ENCODE peak calls at places on chromosomes 2 and 18, in eight cellular contexts. D is MCF 10A; A is hepatocyte; G is activated T-helper 1 cell treated with Interleukin-2 at 50 U/mL for 16 hours; N is NCI-H748 treated with DMSO at 0.1 percent for 48 hours; L is fibroblast of the conjunctiva; E is CD8-positive, alpha-beta T cell; O is substantia nigra. U is an unnamed sample.

GRCh38 chr18:79766308-79766707 is 31.4 kb upstream of the KCNG2 start:
- DNase-seq in E (no peak), L (no peak), A (no peak), D (no peak), O (no peak), N (peak), G (no peak), U (no peak)

GRCh38 chr2:150011336-150011735 is 423.8 kb upstream of the MMADHC start:
- DNase-seq in G (no peak), O (no peak), E (no peak), D (no peak), L (no peak), A (no peak), N (no peak), U (no peak)

GRCh38 chr2:6757215-6757614 is 108.5 kb downstream of the CMPK2 start:
- DNase-seq in D (no peak), O (no peak), G (no peak), N (no peak), E (no peak), A (no peak), L (no peak), U (no peak)

GRCh38 chr2:157895531-157895930 is 19.4 kb upstream of the ACVR1 start:
- DNase-seq in L (no peak), N (no peak), D (no peak), G (no peak), E (no peak), A (no peak), O (no peak), U (no peak)

GRCh38 chr2:183010112-183010511 is 28.1 kb downstream of the NCKAP1 start:
- DNase-seq in L (peak), A (peak), O (no peak), E (no peak), D (peak), N (no peak), G (no peak), U (no peak)

GRCh38 chr2:36406296-36406695 is 50.7 kb downstream of the CRIM1 start:
- DNase-seq in D (no peak), A (no peak), E (no peak), L (no peak), O (no peak), N (no peak), G (no peak), U (no peak)

GRCh38 chr18:13643261-13643671 is 83.1 kb downstream of the FAM210A start:
- DNase-seq in O (no peak), N (no peak), G (no peak), A (no peak), E (no peak), D (no peak), L (no peak), U (no peak)

GRCh38 chr2:48315847-48316194 is 214.1 kb upstream of the STON1 start:
- DNase-seq in L (no peak), E (peak), O (no peak), D (peak), N (peak), G (no peak), A (peak), U (no peak)

GRCh38 chr2:238635637-238636036 is 208.9 kb downstream of the ASB1 start:
- DNase-seq in G (no peak), L (no peak), O (no peak), E (no peak), N (no peak), D (no peak), A (no peak), U (no peak)

GRCh38 chr2:15640291-15640711 is 48.6 kb downstream of the DDX1 start:
- DNase-seq in A (peak), L (peak), O (no peak), N (no peak), D (peak), G (no peak), E (no peak), U (peak)

GRCh38 chr2:237725661-237726060 is 72.9 kb upstream of the RBM44 start:
- DNase-seq in E (no peak), L (no peak), O (no peak), N (no peak), G (no peak), D (no peak), A (peak), U (no peak)

GRCh38 chr2:106094101-106094860 is 99.8 kb downstream of the UXS1 start:
- DNase-seq in O (no peak), L (no peak), G (peak), D (no peak), E (peak), A (no peak), N (no peak), U (no peak)

GRCh38 chr2:121272596-121272995 is 12.4 kb downstream of the TFCP2L1 start:
- DNase-seq in O (no peak), E (no peak), G (no peak), D (no peak), N (no peak), A (no peak), L (no peak), U (no peak)

GRCh38 chr18:24010673-24011072 is 3.9 kb upstream of the TTC39C start:
- DNase-seq in O (no peak), L (no peak), A (no peak), G (no peak), E (no peak), D (no peak), N (no peak), U (no peak)

GRCh38 chr2:157439792-157440186 is 4.1 kb downstream of the CYTIP start:
- DNase-seq in E (peak), O (no peak), G (no peak), L (no peak), D (no peak), N (no peak), A (no peak), U (no peak)

GRCh38 chr2:128414351-128414750 is 95.7 kb upstream of the HS6ST1 start:
- DNase-seq in A (no peak), L (no peak), G (no peak), O (no peak), E (no peak), N (no peak), D (no peak), U (no peak)

GRCh38 chr2:33298233-33298632 is 178.2 kb upstream of the RASGRP3 start:
- DNase-seq in L (no peak), E (no peak), G (no peak), D (peak), O (no peak), N (no peak), A (no peak), U (no peak)

GRCh38 chr2:156405586-156405985 is 30.6 kb upstream of the GPD2 start:
- DNase-seq in D (peak), O (no peak), A (peak), N (no peak), G (no peak), E (no peak), L (no peak), U (no peak)

GRCh38 chr2:205438241-205438640 is 244.1 kb upstream of the NRP2 start:
- DNase-seq in A (no peak), N (no peak), L (no peak), D (no peak), G (no peak), E (no peak), O (no peak), U (no peak)

GRCh38 chr2:17620841-17621240 is 80.3 kb downstream of the VSNL1 start:
- DNase-seq in L (no peak), O (no peak), G (no peak), N (no peak), D (peak), E (no peak), A (no peak), U (no peak)

GRCh38 chr2:181977661-181978350 is 7.8 kb upstream of the PPP1R1C start:
- DNase-seq in A (peak), O (no peak), N (no peak), D (peak), E (no peak), G (no peak), L (no peak), U (no peak)

GRCh38 chr2:180000434-180000833 is 6.7 kb downstream of the CWC22 start:
- DNase-seq in O (no peak), D (peak), L (no peak), N (no peak), E (no peak), A (no peak), G (no peak), U (no peak)

GRCh38 chr2:217978536-217979150 is 24.2 kb downstream of the TNS1 start:
- DNase-seq in G (no peak), E (no peak), A (peak), O (no peak), N (no peak), D (no peak), L (no peak), U (no peak)